ENCODE peak calls at places on chromosome 18, in six cellular contexts. U, S, O, G, D and J are unnamed samples.

GRCh38 chr18:42509702-42510424 is 554.8 kb downstream of the PIK3C3 start:
- DNase-seq in U (no peak), S (no peak), O (no peak), G (no peak), D (no peak), J (no peak)

GRCh38 chr18:28124239-28125029 is 52.5 kb downstream of the CDH2 start:
- DNase-seq in U (no peak), S (no peak), O (no peak), G (no peak), D (peak), J (no peak)

GRCh38 chr18:25726278-25726677 is 364.1 kb downstream of the SS18 start:
- DNase-seq in U (no peak), S (peak), O (peak), G (no peak), D (peak), J (no peak)

GRCh38 chr18:54254265-54254758 is 15.0 kb upstream of the POLI start:
- DNase-seq in U (peak), S (no peak), O (peak), G (no peak), D (peak), J (peak)

GRCh38 chr18:47110875-47111274 is 39.4 kb downstream of the HDHD2 start:
- DNase-seq in U (no peak), S (no peak), O (no peak), G (no peak), D (no peak), J (no peak)

GRCh38 chr18:70074091-70074490 is 126.4 kb upstream of the CD226 start:
- DNase-seq in U (no peak), S (no peak), O (peak), G (no peak), D (no peak), J (no peak)

GRCh38 chr18:64110692-64111480 is 38.0 kb downstream of the LINC00305 start:
- DNase-seq in U (no peak), S (no peak), O (no peak), G (no peak), D (no peak), J (no peak)

GRCh38 chr18:50284226-50284885 is 3.0 kb upstream of the MBD1 start:
- DNase-seq in U (no peak), S (no peak), O (no peak), G (no peak), D (peak), J (no peak)

GRCh38 chr18:73283788-73284187 is 416.0 kb upstream of the NETO1 start:
- DNase-seq in U (no peak), S (no peak), O (peak), G (no peak), D (peak), J (no peak)

GRCh38 chr18:76363451-76364120 is 131.5 kb downstream of the ZNF516 start:
- DNase-seq in U (no peak), S (no peak), O (peak), G (no peak), D (peak), J (no peak)

GRCh38 chr18:74505776-74506175 is 9.6 kb downstream of the CNDP2 start:
- DNase-seq in U (no peak), S (no peak), O (no peak), G (peak), D (no peak), J (no peak)
- TF ChIP-seq CTCF in U (no peak), S (no peak), O (no peak), G (no peak), D (no peak), J (no peak)

DNA sequence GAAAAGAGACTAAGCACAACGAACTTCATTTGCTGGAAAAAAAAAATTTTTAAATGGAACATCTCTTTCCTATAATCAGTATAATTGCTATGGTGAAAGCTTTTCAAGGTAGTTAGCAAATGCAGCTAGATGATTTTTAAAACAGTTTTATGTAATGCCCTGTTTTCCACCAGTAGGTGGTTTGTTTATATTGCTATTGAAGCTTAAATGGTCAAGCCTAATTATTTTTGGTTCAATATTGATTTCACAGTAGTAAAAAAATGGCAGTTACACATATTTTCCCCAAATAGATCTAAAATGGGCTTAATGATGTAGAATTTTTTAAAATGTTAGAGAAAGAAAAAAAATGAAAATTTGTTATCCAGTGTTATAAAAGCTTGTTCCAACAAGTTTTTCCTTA is 70.2 kb downstream of the CDH19 start:
- DNase-seq in U (no peak), S (no peak), O (no peak), G (no peak), D (no peak), J (no peak)
- TF ChIP-seq CTCF in U (no peak), S (peak), O (no peak), G (no peak), D (no peak), J (no peak)

GRCh38 chr18:51953521-51953920 is 386.5 kb upstream of the DCC start:
- DNase-seq in U (no peak), S (no peak), O (no peak), G (no peak), D (no peak), J (no peak)
- TF ChIP-seq CTCF in U (no peak), S (no peak), O (no peak), G (no peak), D (no peak), J (no peak)

GRCh38 chr18:59715966-59716369 is 18.7 kb upstream of the CCBE1 start:
- DNase-seq in U (peak), S (no peak), O (peak), G (no peak), D (peak), J (peak)
- TF ChIP-seq CTCF in U (no peak), S (no peak), O (no peak), G (no peak), D (no peak), J (no peak)

GRCh38 chr18:65439184-65439583 is 311.6 kb upstream of the CDH7 start:
- DNase-seq in U (peak), S (no peak), O (no peak), G (no peak), D (peak), J (no peak)
- TF ChIP-seq CTCF in U (no peak), S (no peak), O (no peak), G (no peak), D (peak), J (no peak)

GRCh38 chr18:39841133-39842041 is 2113.6 kb upstream of the PIK3C3 start:
- DNase-seq in U (peak), S (peak), O (peak), G (peak), D (peak), J (peak)
- TF ChIP-seq CTCF in U (peak), S (no peak), O (peak), G (peak), D (peak), J (peak)

GRCh38 chr18:62715829-62716678 is 713 bp downstream of the PHLPP1 start:
- DNase-seq in U (peak), S (peak), O (peak), G (peak), D (peak), J (peak)

GRCh38 chr18:62715439-62715792 is at the start of gene PHLPP1:
- DNase-seq in U (no peak), S (no peak), O (no peak), G (no peak), D (no peak), J (no peak)

GRCh38 chr18:62717850-62718229 is 2.5 kb downstream of the PHLPP1 start:
- DNase-seq in U (peak), S (no peak), O (no peak), G (no peak), D (peak), J (no peak)

GRCh38 chr18:62717059-62717849 is 1.9 kb downstream of the PHLPP1 start:
- DNase-seq in U (peak), S (peak), O (peak), G (peak), D (peak), J (peak)

GRCh38 chr18:62716679-62717058 is 1.3 kb downstream of the PHLPP1 start:
- DNase-seq in U (peak), S (peak), O (no peak), G (peak), D (peak), J (peak)
- TF ChIP-seq CTCF in U (peak), S (no peak), O (no peak), G (no peak), D (peak), J (peak)

DNA sequence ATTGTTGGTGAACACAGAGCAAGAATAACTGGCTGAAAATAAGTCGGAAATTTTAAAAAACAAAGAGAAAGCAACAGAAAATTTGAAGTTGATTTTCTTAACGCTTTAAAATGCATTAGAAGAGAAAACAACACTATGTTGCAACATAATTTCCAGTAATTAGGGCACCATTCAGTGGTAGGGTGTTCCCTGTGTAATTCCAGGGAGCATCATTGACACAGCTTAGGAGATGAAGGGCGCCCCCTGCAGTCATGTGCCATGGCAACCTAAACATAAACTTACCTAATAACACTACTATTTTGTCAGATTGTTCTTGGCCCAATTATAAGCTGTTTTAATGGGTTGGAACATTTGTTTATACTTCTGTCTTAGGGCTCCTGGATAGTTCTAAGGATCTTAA is 99.6 kb downstream of the DTNA start:
- DNase-seq in U (peak), S (peak), O (peak), G (peak), D (peak), J (peak)
- TF ChIP-seq CTCF in U (no peak), S (peak), O (peak), G (no peak), D (peak), J (peak)

GRCh38 chr18:11733031-11733430 is 44.0 kb downstream of the GNAL start:
- DNase-seq in U (peak), S (peak), O (peak), G (peak), D (peak), J (peak)

GRCh38 chr18:11729556-11729955 is 40.5 kb downstream of the GNAL start:
- DNase-seq in U (no peak), S (no peak), O (no peak), G (no peak), D (no peak), J (no peak)

GRCh38 chr18:11726556-11726955 is 37.5 kb downstream of the GNAL start:
- DNase-seq in U (no peak), S (no peak), O (no peak), G (no peak), D (no peak), J (peak)

DNA sequence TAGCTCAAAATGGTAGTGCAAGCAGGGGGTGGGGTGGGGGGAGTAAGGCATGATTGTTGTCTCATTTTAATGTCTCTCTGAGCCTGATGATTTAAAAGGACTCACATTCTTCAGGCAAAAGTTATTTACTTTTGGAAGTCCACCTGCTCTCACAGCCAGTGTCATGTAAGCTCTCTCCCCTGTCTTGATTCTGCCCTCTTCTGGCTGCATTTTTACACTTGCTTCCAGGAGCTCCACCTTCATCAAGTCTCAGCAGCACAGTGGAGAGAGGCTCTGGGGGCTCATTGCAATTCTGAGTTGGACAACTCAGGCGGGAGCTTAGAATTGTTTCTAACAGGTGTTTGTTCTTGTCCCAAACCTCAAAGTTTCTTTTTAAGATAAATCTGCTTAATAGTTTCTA is 39.2 kb downstream of the GNAL start:
- DNase-seq in U (peak), S (peak), O (no peak), G (no peak), D (peak), J (peak)
- TF ChIP-seq CTCF in U (peak), S (no peak), O (no peak), G (no peak), D (peak), J (peak)